ENCODE peak calls at places on chromosomes 6 and 20, in six cellular contexts. A is endothelial cell of umbilical vein, F is tibial nerve, T is breast epithelium, P is spleen, J is IMR-90. W is an unnamed sample.

GRCh38 chr20:4944518-4944917 is 56.8 kb downstream of the SLC23A2 start:
- DNase-seq in A (no peak), F (no peak), T (no peak), P (no peak), J (peak), W (no peak)

GRCh38 chr6:41488392-41489129 is 57.6 kb upstream of the FOXP4 start:
- DNase-seq in A (peak), F (no peak), T (no peak), P (peak), J (peak), W (no peak)

GRCh38 chr20:37406010-37406998 is 60.4 kb downstream of the SRC start:
- DNase-seq in A (peak), F (no peak), T (no peak), P (no peak), J (peak), W (no peak)

GRCh38 chr6:157453131-157453530 is 72.1 kb downstream of the ZDHHC14 start:
- DNase-seq in A (no peak), F (no peak), T (no peak), P (no peak), J (no peak), W (no peak)

GRCh38 chr20:45346291-45346718 is 1.9 kb downstream of the SDC4 start:
- DNase-seq in A (no peak), F (no peak), T (no peak), P (no peak), J (no peak), W (no peak)

GRCh38 chr6:112330071-112330876 is 16.9 kb upstream of the RFPL4B start:
- DNase-seq in A (peak), F (no peak), T (no peak), P (no peak), J (peak), W (no peak)

GRCh38 chr6:136113736-136114173 is 136.4 kb downstream of the MTFR2 start:
- DNase-seq in A (peak), F (peak), T (no peak), P (no peak), J (peak), W (no peak)

GRCh38 chr6:138088307-138088744 is 18.9 kb downstream of the PERP start:
- DNase-seq in A (peak), F (peak), T (no peak), P (no peak), J (peak), W (peak)

GRCh38 chr20:63579017-63579705 is 5.1 kb upstream of the HELZ2 start:
- DNase-seq in A (no peak), F (no peak), T (no peak), P (no peak), J (no peak), W (no peak)

GRCh38 chr6:38720295-38720694 is 5.2 kb downstream of the DNAH8 start:
- DNase-seq in A (peak), F (no peak), T (no peak), P (no peak), J (peak), W (no peak)

GRCh38 chr6:128422200-128422599 is 98.2 kb downstream of the PTPRK start:
- DNase-seq in A (no peak), F (no peak), T (no peak), P (no peak), J (no peak), W (no peak)

GRCh38 chr6:29465279-29465678 is 8.3 kb downstream of the OR2H1 start:
- DNase-seq in A (no peak), F (no peak), T (no peak), P (no peak), J (no peak), W (peak)

GRCh38 chr20:25090492-25091429 is 8.8 kb upstream of the VSX1 start:
- DNase-seq in A (no peak), F (no peak), T (no peak), P (peak), J (no peak), W (no peak)

GRCh38 chr6:5941188-5941587 is 65.5 kb downstream of the NRN1 start:
- DNase-seq in A (no peak), F (no peak), T (no peak), P (no peak), J (no peak), W (no peak)

GRCh38 chr6:155782739-155783459 is 327.3 kb upstream of the NOX3 start:
- DNase-seq in A (no peak), F (no peak), T (no peak), P (no peak), J (peak), W (no peak)

DNA sequence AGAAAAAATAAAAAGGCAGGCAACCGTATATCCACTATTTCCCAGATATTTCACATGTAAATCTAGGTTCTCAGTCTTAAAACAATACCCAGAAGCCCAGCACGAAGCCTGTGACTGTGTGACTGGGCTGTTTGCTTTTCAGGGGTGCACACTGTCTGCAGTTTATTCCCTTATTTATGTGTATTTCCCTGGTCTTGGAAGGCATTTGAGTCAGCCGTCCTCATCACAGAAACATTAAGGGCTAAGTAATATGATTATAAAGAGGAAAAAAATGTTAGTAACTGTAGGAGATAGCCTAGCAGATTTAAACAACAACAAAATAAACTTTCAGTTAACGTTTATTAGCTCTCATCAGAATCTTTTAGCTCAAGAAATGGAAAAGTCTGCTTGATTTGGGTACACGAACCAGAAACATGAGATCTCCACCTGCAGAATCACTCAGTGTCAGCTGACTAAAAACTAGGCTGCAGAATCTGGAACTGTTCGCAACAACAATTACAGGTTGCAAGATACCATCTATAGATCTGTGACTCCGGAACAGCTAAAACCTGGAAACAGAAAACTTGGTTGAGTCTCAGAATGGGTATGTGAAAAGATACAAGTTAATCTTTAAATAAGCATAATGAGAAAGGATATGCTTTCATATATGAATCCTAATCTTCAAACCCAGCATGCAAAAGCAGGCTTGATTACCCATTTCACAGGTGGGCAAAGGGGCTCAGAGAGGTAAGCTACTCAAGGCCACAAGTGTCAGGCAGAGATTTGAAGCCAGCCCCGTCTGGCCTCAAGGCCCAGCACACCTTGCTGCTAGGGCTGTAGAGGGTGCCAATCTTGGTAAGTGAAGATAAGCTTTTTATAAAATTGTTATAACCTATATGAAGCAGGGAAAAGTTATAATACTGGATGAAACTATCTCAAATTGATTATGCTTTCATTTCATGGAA is 21.1 kb downstream of the GCLC start:
- DNase-seq in A (no peak), F (no peak), T (no peak), P (no peak), J (peak), W (no peak)
- H3K4me3 ChIP-seq in A (no peak), F (no peak), T (no peak), P (no peak), J (no peak), W (no peak)

GRCh38 chr6:130934848-130935585 is 107.8 kb downstream of the SMLR1 start:
- DNase-seq in A (no peak), F (no peak), T (no peak), P (no peak), J (no peak), W (no peak)

GRCh38 chr6:130931683-130932082 is 104.5 kb downstream of the SMLR1 start:
- DNase-seq in A (no peak), F (no peak), T (no peak), P (no peak), J (no peak), W (no peak)

GRCh38 chr6:130932438-130932837 is 105.2 kb downstream of the SMLR1 start:
- DNase-seq in A (no peak), F (no peak), T (no peak), P (no peak), J (no peak), W (no peak)

GRCh38 chr6:130933712-130934200 is 106.5 kb downstream of the SMLR1 start:
- DNase-seq in A (no peak), F (no peak), T (no peak), P (no peak), J (peak), W (peak)

GRCh38 chr6:130932956-130933355 is 105.8 kb downstream of the SMLR1 start:
- DNase-seq in A (no peak), F (no peak), T (no peak), P (no peak), J (no peak), W (no peak)
- TF ChIP-seq CTCF in A (no peak), F (no peak), T (no peak), P (no peak), J (no peak), W (no peak)

GRCh38 chr6:90464507-90464906 is 122.4 kb downstream of the MAP3K7 start:
- DNase-seq in A (no peak), F (no peak), T (no peak), P (no peak), J (no peak), W (no peak)
- H3K4me3 ChIP-seq in A (no peak), F (no peak), T (no peak), P (no peak), J (no peak), W (no peak)

DNA sequence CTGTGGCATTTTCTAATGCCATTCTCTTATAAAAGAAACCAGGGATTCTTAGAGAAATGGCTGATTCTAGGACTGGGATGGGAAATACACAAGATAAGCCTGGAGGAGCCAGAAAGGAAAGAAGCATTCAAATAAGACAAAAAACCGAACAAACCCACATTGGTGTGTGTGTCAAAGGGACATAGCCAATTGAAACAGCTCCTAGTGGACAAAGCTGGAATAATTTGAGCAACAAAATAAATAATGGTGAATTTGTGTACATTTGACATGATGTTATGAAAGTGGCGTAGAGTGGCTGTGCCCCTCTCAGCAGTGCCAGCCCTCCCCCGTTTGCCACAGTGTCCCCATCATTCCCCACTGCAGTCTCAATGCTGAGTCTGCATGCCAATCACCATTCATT is 55.5 kb downstream of the B3GAT2 start:
- DNase-seq in A (no peak), F (no peak), T (no peak), P (no peak), J (no peak), W (no peak)
- TF ChIP-seq CTCF in A (no peak), F (no peak), T (no peak), P (no peak), J (peak), W (peak)

GRCh38 chr6:106080106-106081095 is 5.7 kb upstream of the PRDM1 start:
- DNase-seq in A (no peak), F (no peak), T (no peak), P (no peak), J (no peak), W (no peak)

GRCh38 chr6:106076139-106076538 is 10.0 kb upstream of the PRDM1 start:
- DNase-seq in A (no peak), F (no peak), T (no peak), P (no peak), J (no peak), W (no peak)

GRCh38 chr6:106081715-106082114 is 4.4 kb upstream of the PRDM1 start:
- DNase-seq in A (no peak), F (no peak), T (no peak), P (no peak), J (no peak), W (no peak)

GRCh38 chr6:106077170-106077569 is 9.0 kb upstream of the PRDM1 start:
- DNase-seq in A (no peak), F (no peak), T (no peak), P (no peak), J (peak), W (no peak)

DNA sequence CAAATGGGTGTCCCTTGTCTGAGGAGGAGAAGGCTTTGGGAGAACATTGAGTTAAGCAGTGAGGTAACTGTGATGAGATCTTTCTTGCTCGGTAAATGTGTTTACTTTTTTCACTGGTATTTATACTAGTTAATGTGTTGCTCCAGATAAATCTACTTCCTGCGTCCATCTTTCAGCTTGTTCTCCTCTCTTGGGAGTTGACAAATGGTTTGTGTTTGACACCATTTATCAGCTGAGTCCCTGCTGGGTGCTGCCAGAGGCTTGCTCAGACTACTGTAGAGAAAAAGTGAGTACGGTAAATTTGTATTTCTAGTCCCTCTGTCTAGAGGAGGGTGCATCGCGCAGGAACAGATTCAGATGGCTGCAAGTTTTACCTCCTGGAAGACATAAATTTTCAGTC is 8.3 kb upstream of the PRDM1 start:
- DNase-seq in A (no peak), F (no peak), T (no peak), P (no peak), J (peak), W (no peak)
- H3K4me3 ChIP-seq in A (no peak), F (no peak), T (no peak), P (no peak), J (no peak), W (no peak)

DNA sequence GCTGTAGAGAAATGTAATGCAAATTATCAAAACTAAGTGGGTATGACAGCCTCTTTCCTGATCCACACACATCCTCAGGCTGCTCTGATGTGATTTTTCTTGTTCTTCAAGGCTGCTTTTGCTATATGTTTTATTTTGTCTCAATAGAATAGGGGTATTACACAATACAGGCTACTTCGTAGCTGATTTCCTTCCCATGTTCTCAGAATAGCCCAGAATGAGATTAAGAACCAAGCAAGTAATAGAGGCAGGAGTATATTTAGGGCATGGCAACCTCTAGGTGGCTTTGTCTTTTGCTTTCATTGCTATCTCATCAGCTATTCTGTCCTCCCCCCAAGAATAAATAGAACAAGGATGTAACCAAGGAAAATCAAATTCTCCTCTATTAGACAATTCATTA is 241.8 kb downstream of the ALDH8A1 start:
- DNase-seq in A (no peak), F (no peak), T (no peak), P (no peak), J (no peak), W (no peak)
- TF ChIP-seq CTCF in A (no peak), F (no peak), T (no peak), P (no peak), J (no peak), W (no peak)

GRCh38 chr20:1945660-1946059 is 48.2 kb downstream of the PDYN start:
- DNase-seq in A (no peak), F (no peak), T (no peak), P (no peak), J (no peak), W (no peak)

GRCh38 chr20:1946762-1947534 is 46.9 kb downstream of the PDYN start:
- DNase-seq in A (no peak), F (peak), T (no peak), P (peak), J (peak), W (no peak)

GRCh38 chr20:1949306-1949705 is 44.6 kb downstream of the PDYN start:
- DNase-seq in A (no peak), F (no peak), T (no peak), P (no peak), J (no peak), W (no peak)

GRCh38 chr20:1946442-1946761 is 47.5 kb downstream of the PDYN start:
- DNase-seq in A (no peak), F (no peak), T (no peak), P (no peak), J (no peak), W (no peak)

GRCh38 chr20:1947535-1947846 is 46.4 kb downstream of the PDYN start:
- DNase-seq in A (no peak), F (no peak), T (no peak), P (no peak), J (no peak), W (no peak)
- H3K4me3 ChIP-seq in A (no peak), F (peak), T (peak), P (no peak), J (no peak), W (no peak)

GRCh38 chr6:168906251-168906845 is 347.3 kb downstream of the THBS2 start:
- DNase-seq in A (no peak), F (no peak), T (no peak), P (no peak), J (no peak), W (no peak)

GRCh38 chr6:168908166-168908565 is 345.5 kb downstream of the THBS2 start:
- DNase-seq in A (no peak), F (no peak), T (no peak), P (no peak), J (peak), W (no peak)

GRCh38 chr6:168909288-168909687 is 344.4 kb downstream of the THBS2 start:
- DNase-seq in A (no peak), F (no peak), T (no peak), P (no peak), J (no peak), W (no peak)

GRCh38 chr6:168905451-168906090 is 348.1 kb downstream of the THBS2 start:
- DNase-seq in A (no peak), F (no peak), T (no peak), P (no peak), J (no peak), W (no peak)

DNA sequence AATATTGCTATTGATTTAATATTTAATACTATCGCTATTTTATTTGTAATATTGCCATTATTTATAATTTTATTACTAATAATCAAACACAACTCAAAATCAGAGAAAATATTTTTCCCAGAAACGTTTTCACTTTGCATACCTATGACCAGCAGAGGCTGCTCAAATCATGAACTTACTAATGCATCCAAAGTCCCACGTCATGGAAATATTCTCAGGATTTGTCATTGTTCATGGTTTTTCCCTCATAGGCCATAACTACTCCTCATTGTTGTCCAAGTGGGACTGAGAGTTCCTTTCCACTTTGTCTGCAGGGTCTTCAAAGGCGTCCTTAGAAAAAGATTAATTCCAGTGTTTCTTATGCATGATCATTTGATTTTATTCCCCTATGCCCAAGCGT is 344.8 kb downstream of the THBS2 start:
- DNase-seq in A (no peak), F (no peak), T (no peak), P (no peak), J (peak), W (no peak)
- TF ChIP-seq CTCF in A (no peak), F (no peak), T (no peak), P (no peak), J (peak), W (peak)

W was measured in LNCaP clone FGC.